ENCODE peak calls at places on chromosomes 16 and 17, in ten cellular contexts. F is activated T-cell treated with anti-CD3 and anti-CD28 coated beads for 24 hours; D is HS-5; M is central memory CD4-positive, alpha-beta T cell; B is omental fat pad; K is NCI-H748 treated with DMSO at 0.1 percent for 48 hours; H is activated CD8-positive, alpha-beta T cell treated with anti-CD3 and anti-CD28 coated beads for 36 hours; W is SW480; V is hepatocyte; L is GM06990. P is an unnamed sample.

GRCh38 chr16:16048904-16049582 is 99.6 kb downstream of the ABCC1 start:
- DNase-seq in L (no peak), F (no peak), D (no peak), K (no peak), W (no peak), H (no peak), M (no peak), V (no peak), B (no peak), P (no peak)

GRCh38 chr17:38729886-38730525 is at the start of gene CISD3:
- DNase-seq in V (peak), D (no peak), H (peak), K (peak), B (no peak), F (peak), L (peak), W (peak), M (peak), P (peak)

GRCh38 chr16:85370881-85371651 is 242.1 kb upstream of the GSE1 start:
- DNase-seq in L (no peak), K (no peak), W (peak), H (no peak), F (no peak), D (no peak), V (no peak), B (no peak), M (no peak), P (no peak)

GRCh38 chr17:72206376-72206775 is 85.6 kb downstream of the SOX9 start:
- DNase-seq in K (no peak), L (no peak), D (no peak), H (no peak), W (no peak), B (no peak), V (no peak), F (no peak), M (no peak), P (no peak)

GRCh38 chr16:67562918-67563707 is 787 bp downstream of the CTCF start:
- DNase-seq in L (peak), F (peak), K (no peak), H (peak), M (peak), B (no peak), V (peak), D (no peak), W (peak), P (no peak)

GRCh38 chr17:37507108-37507507 is 17.4 kb downstream of the DUSP14 start:
- DNase-seq in V (no peak), D (no peak), M (no peak), L (no peak), B (no peak), H (no peak), F (no peak), W (no peak), K (no peak), P (no peak)

GRCh38 chr17:10316986-10317834 is 55.6 kb downstream of the MYH13 start:
- DNase-seq in H (peak), V (peak), F (no peak), L (peak), W (peak), B (peak), K (no peak), M (no peak), D (peak), P (no peak)

GRCh38 chr16:79571753-79572544 is 28.6 kb downstream of the MAF start:
- DNase-seq in M (no peak), V (no peak), B (no peak), L (no peak), W (peak), F (no peak), H (no peak), D (no peak), K (no peak), P (no peak)

GRCh38 chr17:76385892-76386786 is 1.7 kb downstream of the SPHK1 start:
- DNase-seq in D (peak), L (peak), V (peak), H (peak), M (peak), B (peak), K (peak), F (peak), W (peak), P (peak)

GRCh38 chr17:82734987-82735866 is at the start of gene FN3K:
- DNase-seq in H (peak), L (no peak), B (no peak), F (no peak), M (no peak), K (peak), D (no peak), V (peak), W (no peak), P (no peak)

GRCh38 chr17:69783865-69784264 is 291.2 kb upstream of the KCNJ16 start:
- DNase-seq in M (no peak), V (no peak), D (no peak), K (no peak), B (no peak), H (no peak), F (no peak), W (no peak), L (no peak), P (no peak)

GRCh38 chr17:1758812-1759211 is 3.0 kb upstream of the SERPINF1 start:
- DNase-seq in L (no peak), M (no peak), W (no peak), D (no peak), F (no peak), H (no peak), K (no peak), B (no peak), V (no peak), P (no peak)

GRCh38 chr16:77273815-77274214 is 74.6 kb downstream of the SYCE1L start:
- DNase-seq in F (no peak), V (no peak), W (peak), B (no peak), L (no peak), M (no peak), K (no peak), H (no peak), D (no peak), P (no peak)

GRCh38 chr16:10349851-10350250 is 36.0 kb upstream of the ATF7IP2 start:
- DNase-seq in M (no peak), W (no peak), V (no peak), K (no peak), B (no peak), H (no peak), D (no peak), L (no peak), F (no peak), P (no peak)

GRCh38 chr17:78759203-78759968 is 22.7 kb downstream of the CYTH1 start:
- DNase-seq in W (no peak), D (no peak), F (no peak), M (peak), K (peak), H (peak), B (no peak), L (no peak), V (peak), P (no peak)

GRCh38 chr16:85004587-85005205 is 6.6 kb downstream of the ZDHHC7 start:
- DNase-seq in H (no peak), F (no peak), V (peak), M (no peak), B (no peak), L (no peak), D (peak), W (no peak), K (no peak), P (no peak)

GRCh38 chr17:66507103-66507923 is 204.9 kb downstream of the PRKCA start:
- DNase-seq in F (no peak), M (no peak), D (peak), K (no peak), B (no peak), H (no peak), V (no peak), W (peak), L (no peak), P (no peak)

GRCh38 chr17:57608369-57609124 is 136.6 kb downstream of the CCDC182 start:
- DNase-seq in F (no peak), L (no peak), V (no peak), D (no peak), H (no peak), K (no peak), B (no peak), M (no peak), W (no peak), P (no peak)

GRCh38 chr16:17334096-17334495 is 136.7 kb downstream of the XYLT1 start:
- DNase-seq in M (no peak), V (no peak), F (no peak), K (no peak), B (no peak), L (no peak), W (no peak), D (peak), H (no peak), P (no peak)

GRCh38 chr17:46916623-46917022 is 6.3 kb upstream of the GOSR2 start:
- DNase-seq in H (no peak), W (no peak), V (no peak), K (no peak), L (no peak), M (no peak), D (no peak), B (no peak), F (no peak), P (no peak)

GRCh38 chr16:84896847-84897246 is 77.1 kb downstream of the CRISPLD2 start:
- DNase-seq in K (no peak), L (no peak), W (no peak), V (no peak), D (no peak), B (no peak), F (no peak), M (no peak), H (no peak), P (no peak)

GRCh38 chr17:71260366-71260765 is 860.5 kb upstream of the SOX9 start:
- DNase-seq in K (no peak), M (no peak), D (no peak), H (no peak), B (no peak), L (no peak), V (no peak), F (no peak), W (no peak), P (no peak)

GRCh38 chr17:2395258-2396170 is 5.3 kb downstream of the MNT start:
- DNase-seq in F (no peak), W (no peak), L (no peak), H (no peak), B (no peak), V (peak), D (no peak), M (no peak), K (no peak), P (no peak)

GRCh38 chr16:77214411-77215138 is 15.4 kb downstream of the SYCE1L start:
- DNase-seq in L (no peak), F (no peak), V (no peak), K (no peak), H (no peak), M (no peak), D (no peak), B (no peak), W (no peak), P (no peak)

GRCh38 chr17:55458977-55459376 is 37.3 kb upstream of the MMD start:
- DNase-seq in L (peak), K (no peak), B (no peak), H (peak), V (no peak), M (no peak), D (peak), W (peak), F (peak), P (peak)

GRCh38 chr17:18225562-18226283 is at the start of gene LLGL1:
- DNase-seq in V (no peak), M (no peak), K (no peak), D (no peak), W (no peak), H (peak), L (no peak), F (peak), B (no peak), P (no peak)

GRCh38 chr17:5513610-5514009 is 27.2 kb downstream of the MIS12 start:
- DNase-seq in M (peak), W (no peak), V (no peak), B (no peak), D (no peak), L (no peak), F (no peak), K (no peak), H (peak), P (no peak)

GRCh38 chr16:117381-118365 is 20.8 kb downstream of the NPRL3 start:
- DNase-seq in M (peak), W (peak), F (peak), L (no peak), B (no peak), V (peak), H (peak), D (no peak), K (peak), P (no peak)

GRCh38 chr16:11497329-11497805 is 89.4 kb downstream of the LITAF start:
- DNase-seq in K (peak), M (no peak), B (peak), V (peak), D (peak), L (no peak), H (peak), F (no peak), W (peak), P (peak)

GRCh38 chr16:24419709-24420108 is 119.7 kb upstream of the RBBP6 start:
- DNase-seq in H (no peak), K (no peak), V (no peak), B (no peak), L (peak), M (no peak), W (peak), F (no peak), D (no peak), P (no peak)

GRCh38 chr17:45265823-45266222 is 3.9 kb upstream of the SPATA32 start:
- DNase-seq in F (no peak), L (no peak), V (peak), K (no peak), W (peak), H (no peak), M (no peak), D (peak), B (no peak), P (peak)

GRCh38 chr17:82304826-82305726 is 12.3 kb downstream of the CD7 start:
- DNase-seq in K (no peak), D (no peak), M (no peak), V (no peak), W (no peak), F (no peak), L (no peak), H (no peak), B (no peak), P (no peak)

GRCh38 chr17:1012823-1013728 is 16.1 kb downstream of the TIMM22 start:
- DNase-seq in L (no peak), D (no peak), M (no peak), K (no peak), F (no peak), H (no peak), B (no peak), W (no peak), V (no peak), P (no peak)

GRCh38 chr17:58965221-58965620 is 141.5 kb downstream of the TRIM37 start:
- DNase-seq in B (no peak), H (no peak), W (no peak), L (no peak), V (no peak), K (no peak), D (no peak), M (no peak), F (no peak), P (no peak)

GRCh38 chr16:57645691-57646387 is 17.4 kb downstream of the ADGRG1 start:
- DNase-seq in B (no peak), H (no peak), W (no peak), M (no peak), L (no peak), D (no peak), V (no peak), F (no peak), K (no peak), P (no peak)

GRCh38 chr16:47888142-47888541 is 267.7 kb downstream of the ABCC12 start:
- DNase-seq in D (peak), M (no peak), H (no peak), B (no peak), K (no peak), W (no peak), V (peak), L (no peak), F (no peak), P (no peak)

GRCh38 chr17:4010754-4011153 is 46.5 kb upstream of the ATP2A3 start:
- DNase-seq in H (no peak), V (no peak), D (no peak), M (no peak), B (no peak), F (no peak), K (no peak), L (no peak), W (no peak), P (no peak)

GRCh38 chr17:76268015-76268749 is 3.0 kb downstream of the UBALD2 start:
- DNase-seq in M (peak), B (no peak), L (peak), F (peak), K (no peak), D (no peak), W (no peak), V (peak), H (peak), P (no peak)

GRCh38 chr17:51185763-51186332 is 19.6 kb downstream of the NME2 start:
- DNase-seq in K (no peak), V (no peak), H (no peak), D (no peak), M (no peak), W (no peak), L (no peak), F (no peak), B (no peak), P (no peak)

GRCh38 chr17:83171661-83172060 is 92.3 kb downstream of the METRNL start:
- DNase-seq in M (no peak), L (no peak), H (no peak), F (no peak), W (no peak), V (peak), K (no peak), D (no peak), B (no peak), P (no peak)

P was measured in GOT3.